ENCODE peak calls at places on chromosomes 3 and 15, in six cellular contexts. N is A549, T is ovary, Q is K562, F is upper lobe of left lung, C is esophagus muscularis mucosa. W is an unnamed sample.

GRCh38 chr3:2838533-2839157 is 271.5 kb downstream of the IL5RA start:
- DNase-seq in N (no peak), T (no peak), Q (no peak), F (no peak), C (no peak), W (no peak)

GRCh38 chr15:79296583-79296982 is 14.1 kb downstream of the ANKRD34C start:
- DNase-seq in N (no peak), T (no peak), Q (no peak), F (no peak), C (peak), W (no peak)

GRCh38 chr15:63605816-63606215 is 8.6 kb downstream of the FBXL22 start:
- DNase-seq in N (no peak), T (no peak), Q (no peak), F (no peak), C (no peak), W (no peak)

GRCh38 chr3:73661262-73661661 is 36.5 kb upstream of the PDZRN3 start:
- DNase-seq in N (no peak), T (no peak), Q (no peak), F (no peak), C (no peak), W (no peak)

GRCh38 chr15:32641517-32642059 is at the start of gene SCG5:
- DNase-seq in N (no peak), T (peak), Q (peak), F (peak), C (no peak), W (no peak)

GRCh38 chr3:156764761-156765160 is 61.4 kb upstream of the LEKR1 start:
- DNase-seq in N (no peak), T (no peak), Q (no peak), F (no peak), C (no peak), W (no peak)

GRCh38 chr3:72490688-72491430 is 357.4 kb downstream of the SHQ1 start:
- DNase-seq in N (no peak), T (no peak), Q (no peak), F (peak), C (no peak), W (no peak)

GRCh38 chr15:55344206-55344605 is 25.2 kb downstream of the PIGB start:
- DNase-seq in N (no peak), T (no peak), Q (no peak), F (peak), C (no peak), W (no peak)

GRCh38 chr3:194739498-194740284 is 54.0 kb downstream of the FAM43A start:
- DNase-seq in N (no peak), T (no peak), Q (no peak), F (no peak), C (no peak), W (no peak)

GRCh38 chr3:146528954-146529353 is 15.5 kb downstream of the PLSCR1 start:
- DNase-seq in N (no peak), T (no peak), Q (no peak), F (no peak), C (no peak), W (no peak)

GRCh38 chr15:49387471-49387870 is 35.6 kb upstream of the FGF7 start:
- DNase-seq in N (no peak), T (no peak), Q (no peak), F (no peak), C (no peak), W (no peak)

GRCh38 chr3:48678056-48678455 is 7.7 kb downstream of the NCKIPSD start:
- DNase-seq in N (no peak), T (no peak), Q (no peak), F (no peak), C (no peak), W (no peak)

GRCh38 chr3:134852132-134852531 is 57.1 kb downstream of the EPHB1 start:
- DNase-seq in N (no peak), T (no peak), Q (no peak), F (peak), C (no peak), W (no peak)

GRCh38 chr15:41022487-41023090 is 69.3 kb downstream of the CHAC1 start:
- DNase-seq in N (peak), T (peak), Q (peak), F (no peak), C (no peak), W (peak)

GRCh38 chr3:106683931-106684330 is 693.3 kb upstream of the CCDC54 start:
- DNase-seq in N (no peak), T (no peak), Q (no peak), F (no peak), C (no peak), W (no peak)

GRCh38 chr15:41930867-41931222 is 37.0 kb upstream of the SPTBN5 start:
- DNase-seq in N (no peak), T (no peak), Q (no peak), F (no peak), C (no peak), W (no peak)

GRCh38 chr3:126434931-126435411 is 40.3 kb downstream of the CFAP100 start:
- DNase-seq in N (no peak), T (no peak), Q (no peak), F (no peak), C (no peak), W (peak)

GRCh38 chr15:29682781-29683180 is 139.5 kb downstream of the TJP1 start:
- DNase-seq in N (no peak), T (no peak), Q (no peak), F (no peak), C (no peak), W (no peak)

GRCh38 chr3:16357698-16358097 is 92.7 kb downstream of the OXNAD1 start:
- DNase-seq in N (no peak), T (no peak), Q (no peak), F (no peak), C (no peak), W (no peak)

GRCh38 chr15:94453227-94453626 is 221.9 kb downstream of the MCTP2 start:
- DNase-seq in N (no peak), T (no peak), Q (no peak), F (no peak), C (no peak), W (no peak)

GRCh38 chr15:28099555-28100140 is 533 bp upstream of the OCA2 start:
- DNase-seq in N (no peak), T (no peak), Q (no peak), F (peak), C (no peak), W (no peak)

GRCh38 chr3:105130911-105131310 is 235.8 kb upstream of the ALCAM start:
- DNase-seq in N (no peak), T (no peak), Q (no peak), F (no peak), C (no peak), W (no peak)

GRCh38 chr3:139450155-139450554 is 26.2 kb downstream of the RBP2 start:
- DNase-seq in N (no peak), T (no peak), Q (no peak), F (no peak), C (no peak), W (no peak)

GRCh38 chr3:67637255-67637900 is 17.0 kb downstream of the SUCLG2 start:
- DNase-seq in N (no peak), T (no peak), Q (no peak), F (no peak), C (no peak), W (no peak)

GRCh38 chr3:196219194-196219969 is 3.0 kb downstream of the SLC51A start:
- DNase-seq in N (no peak), T (peak), Q (no peak), F (peak), C (no peak), W (no peak)

GRCh38 chr3:53506110-53506762 is 11.8 kb downstream of the CACNA1D start:
- DNase-seq in N (no peak), T (no peak), Q (no peak), F (no peak), C (no peak), W (no peak)

GRCh38 chr3:58116161-58116955 is 94.4 kb downstream of the DNASE1L3 start:
- DNase-seq in N (no peak), T (no peak), Q (no peak), F (no peak), C (no peak), W (no peak)

GRCh38 chr15:89767411-89767915 is 8.7 kb upstream of the MESP2 start:
- DNase-seq in N (no peak), T (no peak), Q (no peak), F (no peak), C (no peak), W (peak)

GRCh38 chr3:146100180-146100579 is 60.8 kb downstream of the PLOD2 start:
- DNase-seq in N (no peak), T (no peak), Q (no peak), F (no peak), C (no peak), W (no peak)

GRCh38 chr15:85276508-85276907 is 103.9 kb upstream of the AKAP13 start:
- DNase-seq in N (no peak), T (no peak), Q (no peak), F (no peak), C (no peak), W (no peak)

GRCh38 chr3:138668107-138668506 is 59.5 kb downstream of the FAIM start:
- DNase-seq in N (no peak), T (no peak), Q (no peak), F (no peak), C (no peak), W (no peak)

GRCh38 chr3:129014793-129015345 is 13.8 kb downstream of the EFCC1 start:
- DNase-seq in N (no peak), T (no peak), Q (no peak), F (no peak), C (no peak), W (no peak)

GRCh38 chr3:55060921-55061555 is 133.2 kb upstream of the LRTM1 start:
- DNase-seq in N (no peak), T (no peak), Q (no peak), F (no peak), C (no peak), W (no peak)

GRCh38 chr3:173913397-173913796 is 515.9 kb downstream of the NLGN1 start:
- DNase-seq in N (no peak), T (no peak), Q (no peak), F (no peak), C (no peak), W (no peak)

GRCh38 chr3:17140670-17141505 is 256.1 kb downstream of the PLCL2 start:
- DNase-seq in N (no peak), T (no peak), Q (no peak), F (no peak), C (no peak), W (no peak)

GRCh38 chr3:141561426-141562034 is 74.7 kb downstream of the RASA2 start:
- DNase-seq in N (no peak), T (no peak), Q (peak), F (no peak), C (no peak), W (no peak)

DNA sequence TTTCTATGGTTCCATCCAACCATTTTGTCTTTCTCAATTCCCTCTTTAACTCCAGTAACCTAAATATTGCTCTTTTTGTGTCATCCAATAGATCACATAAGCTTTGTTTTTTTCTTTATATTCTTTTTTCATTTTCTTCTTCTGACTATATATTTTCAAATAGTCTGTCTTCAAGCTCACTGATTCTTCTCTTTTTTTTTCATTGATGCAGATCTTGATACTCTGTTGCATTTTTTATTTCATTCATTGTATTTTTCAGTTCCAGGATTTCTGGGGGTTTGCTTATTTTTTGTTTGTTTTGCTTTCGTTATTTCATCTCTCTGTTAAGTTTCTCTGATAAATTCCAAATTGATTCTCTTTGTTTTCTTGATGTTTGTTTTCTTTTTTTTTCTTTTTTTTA is 36.2 kb downstream of the CLDN1 start:
- DNase-seq in N (no peak), T (no peak), Q (no peak), F (no peak), C (no peak), W (no peak)
- TF ChIP-seq EP300 in N (no peak), T (no peak), Q (no peak), F (no peak), C (no peak), W (no peak)

GRCh38 chr3:136901391-136901790 is 39.4 kb downstream of the NCK1 start:
- DNase-seq in N (no peak), T (no peak), Q (no peak), F (no peak), C (no peak), W (no peak)

GRCh38 chr3:136893848-136894443 is 31.9 kb downstream of the NCK1 start:
- DNase-seq in N (no peak), T (no peak), Q (no peak), F (no peak), C (no peak), W (no peak)

GRCh38 chr3:136899622-136900158 is 37.7 kb downstream of the NCK1 start:
- DNase-seq in N (no peak), T (no peak), Q (no peak), F (no peak), C (no peak), W (no peak)

GRCh38 chr3:136898954-136899353 is 36.9 kb downstream of the NCK1 start:
- DNase-seq in N (no peak), T (no peak), Q (no peak), F (no peak), C (no peak), W (no peak)

GRCh38 chr3:136898549-136898948 is 36.5 kb downstream of the NCK1 start:
- DNase-seq in N (no peak), T (no peak), Q (no peak), F (no peak), C (no peak), W (no peak)
- H3K27ac ChIP-seq in N (no peak), T (no peak), Q (no peak), F (peak), C (peak), W (no peak)

GRCh38 chr3:150240891-150241290 is 167.2 kb upstream of the TSC22D2 start:
- DNase-seq in N (no peak), T (no peak), Q (no peak), F (no peak), C (no peak), W (no peak)
- TF ChIP-seq CTCF in N (no peak), T (no peak), Q (peak), F (no peak), C (no peak), W (no peak)

GRCh38 chr15:57694264-57694663 is 12.2 kb upstream of the POLR2M start:
- DNase-seq in N (no peak), T (no peak), Q (no peak), F (no peak), C (no peak), W (no peak)
- TF ChIP-seq EP300 in N (no peak), T (no peak), Q (no peak), F (no peak), C (no peak), W (no peak)

DNA sequence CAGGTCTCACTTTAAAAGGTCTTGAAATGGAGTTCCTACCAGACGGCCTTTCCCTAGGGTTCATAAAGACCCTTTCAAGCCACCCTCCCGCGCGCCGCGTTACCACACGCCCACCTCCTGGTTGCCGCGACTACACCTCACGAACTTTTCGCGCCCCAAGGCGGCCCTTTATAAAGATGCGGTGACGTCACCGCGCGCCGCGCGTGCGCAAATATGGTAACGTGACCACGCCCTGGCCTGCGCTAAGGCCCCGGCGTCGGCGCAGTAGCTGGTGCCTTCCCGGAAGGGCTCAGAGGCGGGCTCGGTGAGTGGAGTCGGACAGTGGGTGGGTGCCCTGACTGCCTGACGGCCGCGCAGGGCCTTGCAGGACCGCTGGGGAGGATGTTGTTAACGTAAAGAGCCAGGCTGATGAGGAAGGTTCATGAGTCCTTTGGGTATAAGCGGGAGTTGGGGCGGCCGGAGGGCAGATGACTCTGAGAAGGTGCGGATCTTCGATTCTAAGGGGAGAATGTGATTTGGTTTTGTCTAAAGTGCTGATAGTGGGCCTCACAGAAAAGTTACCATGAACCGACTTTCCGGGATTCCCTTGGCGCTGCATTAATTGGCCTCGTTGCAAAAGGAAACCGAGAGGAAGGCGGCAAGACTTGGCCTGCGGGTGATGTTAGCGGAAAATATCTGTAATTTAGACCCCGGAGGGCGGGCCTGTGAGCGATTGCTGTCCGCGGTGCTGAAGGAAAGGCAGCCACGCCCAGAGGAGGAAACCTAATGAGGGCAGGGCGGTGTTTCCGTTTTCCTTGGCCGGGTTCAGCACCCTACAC is 54.4 kb downstream of the FEZF2 start:
- DNase-seq in N (peak), T (peak), Q (peak), F (peak), C (peak), W (peak)
- H3K27ac ChIP-seq in N (peak), T (no peak), Q (no peak), F (peak), C (peak), W (peak)

DNA sequence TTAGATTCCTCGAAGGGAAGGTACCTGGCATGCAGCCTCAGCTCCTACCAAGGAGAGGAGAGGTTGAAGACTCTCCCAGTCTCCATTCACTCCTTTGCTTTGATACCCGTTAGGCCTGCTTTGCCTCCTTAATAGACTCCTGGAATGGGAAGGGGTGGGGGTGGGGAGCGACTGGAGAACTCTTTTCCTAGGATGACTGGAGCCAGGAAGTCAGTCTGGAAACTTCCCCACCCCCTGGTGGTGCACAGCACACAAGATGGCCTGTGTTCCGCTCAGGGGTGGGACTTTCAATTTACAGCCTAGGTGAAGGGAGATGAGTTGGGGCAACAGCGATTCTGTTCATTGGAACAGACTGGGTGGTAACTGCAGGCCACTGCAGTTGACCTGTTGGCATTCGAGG is 21.4 kb upstream of the CELF6 start:
- DNase-seq in N (no peak), T (no peak), Q (no peak), F (no peak), C (no peak), W (no peak)
- TF ChIP-seq CTCF in N (peak), T (no peak), Q (peak), F (no peak), C (no peak), W (no peak)

GRCh38 chr3:27387625-27388024 is 18.4 kb upstream of the NEK10 start:
- DNase-seq in N (no peak), T (no peak), Q (no peak), F (no peak), C (no peak), W (no peak)

GRCh38 chr3:27391796-27392195 is 22.6 kb upstream of the NEK10 start:
- DNase-seq in N (no peak), T (no peak), Q (no peak), F (no peak), C (no peak), W (no peak)

GRCh38 chr3:27392950-27393679 is 23.9 kb upstream of the NEK10 start:
- DNase-seq in N (no peak), T (no peak), Q (no peak), F (no peak), C (no peak), W (no peak)
- TF ChIP-seq EP300 in N (no peak), T (no peak), Q (no peak), F (no peak), C (no peak), W (no peak)